ENCODE peak calls at places on chromosomes 11 and 22, in ten cellular contexts. C, S, G, K, A, F, M, V, Q and Z are unnamed samples.

GRCh38 chr22:19271856-19272535 is 19.5 kb downstream of the CLTCL1 start:
- DNase-seq in G (peak), C (no peak), S (no peak), M (no peak), Q (no peak), V (peak), F (no peak), K (no peak), A (no peak), Z (no peak)

GRCh38 chr11:132866783-132867545 is 665.3 kb downstream of the OPCML start:
- DNase-seq in C (no peak), M (no peak), A (no peak), Q (no peak), F (no peak), V (no peak), K (no peak), S (no peak), G (peak), Z (no peak)

GRCh38 chr11:125222494-125222893 is 57.9 kb downstream of the PKNOX2 start:
- DNase-seq in S (no peak), K (no peak), A (no peak), M (no peak), Q (no peak), C (no peak), V (no peak), G (no peak), F (no peak), Z (no peak)

GRCh38 chr11:107957109-107957588 is 28.9 kb downstream of the RAB39A start:
- DNase-seq in F (peak), Q (no peak), V (peak), C (no peak), A (no peak), K (peak), G (no peak), S (no peak), M (no peak), Z (no peak)

GRCh38 chr22:29080061-29080975 is 7.5 kb downstream of the KREMEN1 start:
- DNase-seq in C (peak), A (no peak), Q (no peak), V (no peak), F (no peak), M (no peak), K (no peak), S (no peak), G (no peak), Z (no peak)

GRCh38 chr11:131943296-131943695 is 572.9 kb downstream of the NTM start:
- DNase-seq in C (no peak), G (no peak), V (no peak), S (no peak), Q (no peak), A (no peak), F (no peak), K (no peak), M (no peak), Z (no peak)

GRCh38 chr11:118042791-118043190 is 34.1 kb upstream of the TMPRSS4 start:
- DNase-seq in S (no peak), F (no peak), M (no peak), K (no peak), C (no peak), A (no peak), V (no peak), Q (no peak), G (no peak), Z (no peak)

GRCh38 chr11:60739114-60739513 is 14.6 kb downstream of the MS4A18 start:
- DNase-seq in G (no peak), C (no peak), K (no peak), V (no peak), M (no peak), F (no peak), Q (no peak), S (no peak), A (no peak), Z (no peak)

GRCh38 chr22:46547179-46547882 is 9.9 kb upstream of the CELSR1 start:
- DNase-seq in A (no peak), G (peak), S (no peak), K (no peak), V (peak), C (no peak), Q (no peak), M (peak), F (no peak), Z (no peak)

GRCh38 chr22:38461414-38462081 is 6.3 kb upstream of the KDELR3 start:
- DNase-seq in F (peak), A (peak), G (peak), K (no peak), C (peak), Q (peak), V (peak), M (peak), S (peak), Z (no peak)

GRCh38 chr11:112294688-112295340 is 34.2 kb upstream of the PLET1 start:
- DNase-seq in G (no peak), M (no peak), Q (no peak), A (no peak), C (no peak), K (no peak), S (no peak), V (no peak), F (no peak), Z (no peak)

GRCh38 chr22:20406686-20407408 is 12.9 kb downstream of the ZNF74 start:
- DNase-seq in M (no peak), V (no peak), Q (no peak), C (no peak), K (no peak), A (no peak), F (no peak), S (no peak), G (no peak), Z (no peak)

GRCh38 chr22:20244744-20245576 is 23.2 kb downstream of the RTN4R start:
- DNase-seq in V (no peak), M (no peak), Q (no peak), A (peak), G (no peak), S (no peak), C (peak), K (no peak), F (no peak), Z (no peak)

GRCh38 chr11:67275606-67276409 is 9.5 kb downstream of the GRK2 start:
- DNase-seq in C (peak), S (no peak), F (no peak), G (no peak), K (no peak), M (no peak), V (no peak), Q (no peak), A (no peak), Z (peak)

GRCh38 chr11:12507391-12507790 is 130.0 kb downstream of the PARVA start:
- DNase-seq in V (no peak), Q (no peak), S (no peak), A (no peak), F (no peak), G (no peak), M (no peak), C (no peak), K (no peak), Z (no peak)

GRCh38 chr11:3041699-3042098 is 15.5 kb downstream of the CARS1 start:
- DNase-seq in M (no peak), V (no peak), Q (no peak), A (no peak), G (no peak), S (no peak), C (no peak), K (no peak), F (no peak), Z (no peak)

GRCh38 chr11:95805869-95806268 is 15.6 kb downstream of the CEP57 start:
- DNase-seq in S (no peak), Q (no peak), F (no peak), K (no peak), V (no peak), M (no peak), C (no peak), A (no peak), G (no peak), Z (no peak)

GRCh38 chr22:31286360-31287255 is 5.7 kb downstream of the PIK3IP1 start:
- DNase-seq in Q (no peak), A (no peak), S (peak), V (peak), F (no peak), G (peak), C (no peak), K (no peak), M (peak), Z (no peak)

GRCh38 chr22:38477515-38477914 is 9.6 kb downstream of the KDELR3 start:
- DNase-seq in F (no peak), G (no peak), S (no peak), A (no peak), Q (no peak), V (no peak), M (no peak), K (no peak), C (no peak), Z (no peak)

GRCh38 chr11:69310934-69311766 is 17.2 kb downstream of the MYEOV start:
- DNase-seq in A (no peak), Q (no peak), F (no peak), K (no peak), C (no peak), S (no peak), M (no peak), G (peak), V (no peak), Z (no peak)

GRCh38 chr22:31142285-31142684 is 2.0 kb upstream of the PLA2G3 start:
- DNase-seq in V (no peak), M (no peak), Q (no peak), C (no peak), K (no peak), S (no peak), A (no peak), G (no peak), F (no peak), Z (no peak)

GRCh38 chr11:102709211-102709980 is 3.8 kb upstream of the MMP27 start:
- DNase-seq in V (no peak), K (no peak), Q (no peak), F (no peak), G (peak), C (no peak), S (no peak), M (no peak), A (no peak), Z (no peak)

GRCh38 chr11:60771879-60772525 is 13.1 kb upstream of the MS4A10 start:
- DNase-seq in C (no peak), A (no peak), S (no peak), M (no peak), Q (no peak), V (no peak), K (no peak), G (peak), F (no peak), Z (no peak)

GRCh38 chr11:34213366-34213765 is 107.9 kb downstream of the NAT10 start:
- DNase-seq in A (no peak), S (no peak), V (no peak), Q (no peak), G (no peak), F (no peak), K (no peak), C (no peak), M (no peak), Z (no peak)

GRCh38 chr11:60857378-60858232 is 1.9 kb upstream of the PTGDR2 start:
- DNase-seq in C (no peak), M (no peak), S (no peak), A (no peak), V (no peak), G (peak), Q (no peak), K (no peak), F (no peak), Z (no peak)

GRCh38 chr11:72965672-72966071 is 151.5 kb downstream of the ATG16L2 start:
- DNase-seq in F (no peak), M (no peak), K (no peak), Q (no peak), G (no peak), A (no peak), S (no peak), C (no peak), V (no peak), Z (no peak)

GRCh38 chr11:45247433-45247832 is 38.7 kb downstream of the SYT13 start:
- DNase-seq in A (no peak), Q (no peak), S (no peak), G (no peak), K (no peak), M (no peak), C (no peak), V (no peak), F (no peak), Z (no peak)

GRCh38 chr11:9953994-9954626 is 290.2 kb downstream of the SWAP70 start:
- DNase-seq in Q (no peak), A (no peak), G (peak), F (no peak), S (no peak), K (no peak), C (no peak), M (no peak), V (no peak), Z (no peak)

GRCh38 chr22:24128631-24129601 is 52.4 kb upstream of the SUSD2 start:
- DNase-seq in S (no peak), M (no peak), K (no peak), V (peak), F (no peak), Q (no peak), C (no peak), G (no peak), A (no peak), Z (no peak)

GRCh38 chr22:24129980-24130379 is 51.3 kb upstream of the SUSD2 start:
- DNase-seq in C (no peak), K (no peak), F (no peak), G (no peak), S (no peak), M (no peak), Q (no peak), A (no peak), V (no peak), Z (no peak)

GRCh38 chr22:24137595-24137994 is 43.7 kb upstream of the SUSD2 start:
- DNase-seq in K (no peak), C (no peak), Q (no peak), M (no peak), A (no peak), V (no peak), S (no peak), G (peak), F (no peak), Z (no peak)

GRCh38 chr22:24134090-24134846 is 47.0 kb upstream of the SUSD2 start:
- DNase-seq in F (no peak), M (peak), G (peak), K (no peak), Q (no peak), V (peak), S (peak), C (peak), A (no peak), Z (no peak)

GRCh38 chr22:24133187-24133965 is 47.9 kb upstream of the SUSD2 start:
- DNase-seq in A (no peak), F (no peak), C (no peak), S (no peak), Q (no peak), G (peak), K (no peak), V (no peak), M (peak), Z (no peak)
- TF ChIP-seq CTCF in A (peak), F (peak), C (no peak), S (no peak), Q (no peak), G (peak), K (peak), V (no peak), M (no peak), Z (no peak)

GRCh38 chr11:47271961-47272661 is 2.2 kb downstream of the MADD start:
- DNase-seq in Q (no peak), A (peak), M (no peak), G (no peak), C (peak), F (no peak), V (peak), K (no peak), S (peak), Z (no peak)

GRCh38 chr11:47269829-47270305 is at the start of gene MADD:
- DNase-seq in A (peak), M (peak), Q (peak), G (peak), K (no peak), V (peak), F (no peak), C (peak), S (peak), Z (peak)

GRCh38 chr11:47271328-47271727 is 1.4 kb downstream of the MADD start:
- DNase-seq in M (no peak), V (no peak), S (no peak), F (no peak), A (no peak), C (no peak), G (no peak), Q (no peak), K (no peak), Z (no peak)

GRCh38 chr11:47269002-47269828 is 718 bp upstream of the MADD start:
- DNase-seq in M (peak), C (peak), V (peak), F (peak), Q (peak), S (peak), K (peak), A (peak), G (peak), Z (peak)

GRCh38 chr11:47270331-47271271 is 668 bp downstream of the MADD start:
- DNase-seq in K (no peak), F (no peak), Q (peak), A (peak), S (peak), M (peak), C (peak), V (peak), G (peak), Z (no peak)
- TF ChIP-seq CTCF in K (peak), F (no peak), Q (no peak), A (no peak), S (no peak), M (no peak), C (no peak), V (no peak), G (peak), Z (no peak)

GRCh38 chr11:7548659-7549283 is 35.0 kb downstream of the PPFIBP2 start:
- DNase-seq in A (peak), V (peak), G (no peak), M (no peak), S (no peak), C (no peak), K (no peak), F (no peak), Q (peak), Z (no peak)
- TF ChIP-seq CTCF in A (peak), V (peak), G (peak), M (no peak), S (peak), C (no peak), K (no peak), F (peak), Q (no peak), Z (no peak)

DNA sequence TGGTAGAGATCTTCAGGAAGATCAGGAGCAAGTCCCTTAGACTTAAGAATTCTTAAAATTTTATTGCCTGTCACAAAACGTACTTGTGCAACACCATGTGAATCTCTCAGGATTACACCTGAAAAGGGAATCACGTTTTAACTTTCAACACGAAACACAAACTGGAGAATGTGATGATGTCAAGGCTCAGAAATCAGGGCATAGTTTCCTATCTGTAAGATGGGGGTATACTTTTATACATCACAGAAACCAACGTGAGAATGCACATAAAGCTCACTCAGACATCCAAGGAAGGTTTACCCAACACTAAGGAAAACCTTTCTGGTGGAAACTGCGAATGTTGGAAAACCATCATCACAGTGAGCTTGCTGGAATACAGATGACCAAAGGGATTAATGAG is 2.0 kb downstream of the RPS13 start:
- DNase-seq in G (no peak), K (no peak), F (no peak), C (no peak), M (no peak), V (no peak), Q (no peak), S (no peak), A (no peak), Z (no peak)
- TF ChIP-seq CTCF in G (no peak), K (no peak), F (no peak), C (no peak), M (no peak), V (no peak), Q (no peak), S (no peak), A (no peak), Z (no peak)

GRCh38 chr11:1530686-1531256 is 41.3 kb downstream of the DUSP8 start:
- DNase-seq in K (no peak), M (no peak), F (no peak), A (no peak), V (no peak), S (no peak), G (no peak), Q (no peak), C (peak), Z (no peak)

GRCh38 chr11:1532606-1533341 is 39.3 kb downstream of the DUSP8 start:
- DNase-seq in K (no peak), M (no peak), F (no peak), V (no peak), G (no peak), A (no peak), S (no peak), Q (no peak), C (peak), Z (no peak)

GRCh38 chr11:1533342-1533725 is 38.7 kb downstream of the DUSP8 start:
- DNase-seq in F (no peak), C (peak), G (no peak), V (no peak), K (no peak), S (no peak), Q (no peak), A (no peak), M (no peak), Z (no peak)

GRCh38 chr11:1531418-1531817 is 40.7 kb downstream of the DUSP8 start:
- DNase-seq in G (no peak), A (no peak), Q (no peak), K (no peak), M (no peak), C (no peak), V (no peak), S (no peak), F (no peak), Z (no peak)

GRCh38 chr11:1531961-1532586 is 40.0 kb downstream of the DUSP8 start:
- DNase-seq in V (no peak), S (no peak), M (no peak), A (no peak), G (no peak), C (peak), F (peak), K (peak), Q (no peak), Z (no peak)
- TF ChIP-seq CTCF in V (no peak), S (no peak), M (no peak), A (no peak), G (no peak), C (no peak), F (no peak), K (no peak), Q (no peak), Z (no peak)

DNA sequence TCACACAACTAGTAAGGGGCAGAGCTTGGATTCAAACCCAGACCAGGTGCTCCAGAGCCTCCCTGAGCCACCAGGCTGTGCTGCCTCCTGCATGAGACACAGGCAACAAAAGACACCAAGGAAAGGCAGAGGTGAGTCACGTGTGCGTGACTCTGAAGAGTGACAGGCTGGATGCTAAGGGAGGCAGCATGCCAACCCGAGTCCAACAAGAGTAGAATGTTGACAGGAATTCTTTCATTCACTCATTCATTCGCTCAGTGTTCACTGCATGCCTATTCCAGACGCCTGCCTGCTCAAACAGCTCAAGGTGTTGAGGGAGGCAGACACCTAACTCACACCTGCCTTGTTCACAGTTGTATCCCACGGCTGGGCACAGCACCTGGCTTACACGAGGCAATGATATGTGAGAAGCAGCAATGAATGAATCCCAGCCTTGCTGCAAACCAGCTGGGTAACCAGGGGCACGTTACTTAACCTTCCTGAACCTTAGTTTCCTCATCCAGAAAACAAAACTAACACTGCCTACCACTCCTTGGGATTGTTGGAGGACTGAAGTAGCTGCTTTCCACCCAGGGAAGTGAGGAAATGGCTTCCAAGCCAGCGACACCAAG is 73.8 kb upstream of the ARFGAP3 start:
- DNase-seq in V (peak), Q (no peak), C (no peak), G (no peak), A (no peak), M (no peak), S (peak), K (no peak), F (no peak), Z (peak)
- TF ChIP-seq CTCF in V (no peak), Q (no peak), C (no peak), G (peak), A (no peak), M (no peak), S (no peak), K (peak), F (no peak), Z (no peak)

GRCh38 chr11:74033046-74033445 is 24.2 kb upstream of the UCP3 start:
- DNase-seq in G (no peak), V (no peak), K (no peak), Q (no peak), C (no peak), M (no peak), A (no peak), F (no peak), S (no peak), Z (no peak)
- TF ChIP-seq CTCF in G (no peak), V (no peak), K (no peak), Q (no peak), C (no peak), M (no peak), A (no peak), F (no peak), S (no peak), Z (no peak)

GRCh38 chr22:26986884-26987283 is 329.5 kb downstream of the MIAT start:
- DNase-seq in A (no peak), Q (no peak), F (no peak), S (no peak), G (no peak), V (no peak), C (no peak), K (no peak), M (no peak), Z (no peak)
- TF ChIP-seq CTCF in A (no peak), Q (no peak), F (no peak), S (no peak), G (no peak), V (no peak), C (no peak), K (no peak), M (no peak), Z (no peak)